ENCODE peak calls at places on chromosomes 3 and 15, in seven cellular contexts. One of them, this sample, is unnamed.

GRCh38 chr3:54073386-54073785 is 49.0 kb upstream of the CACNA2D3 start:
- DNase-seq in CD8-positive, alpha-beta T cell: no peak
- DNase-seq in retinal pigment epithelial cell: no peak
- DNase-seq in lower lobe of right lung: no peak
- DNase-seq in IMR-90: no peak
- DNase-seq in lower leg skin: no peak
- DNase-seq in K562: no peak
- DNase-seq in this sample: no peak

GRCh38 chr3:177746259-177747021 is 549.2 kb upstream of the TBL1XR1 start:
- DNase-seq in lower leg skin: no peak
- DNase-seq in retinal pigment epithelial cell: peak
- DNase-seq in CD8-positive, alpha-beta T cell: no peak
- DNase-seq in IMR-90: peak
- DNase-seq in K562: no peak
- DNase-seq in lower lobe of right lung: no peak
- DNase-seq in this sample: no peak

GRCh38 chr3:23481660-23482278 is 278.6 kb downstream of the UBE2E2 start:
- DNase-seq in CD8-positive, alpha-beta T cell: no peak
- DNase-seq in lower leg skin: no peak
- DNase-seq in K562: no peak
- DNase-seq in lower lobe of right lung: no peak
- DNase-seq in retinal pigment epithelial cell: no peak
- DNase-seq in IMR-90: no peak
- DNase-seq in this sample: no peak

GRCh38 chr15:64686130-64686735 is 89.2 kb downstream of the RBPMS2 start:
- DNase-seq in CD8-positive, alpha-beta T cell: no peak
- DNase-seq in lower leg skin: no peak
- DNase-seq in lower lobe of right lung: no peak
- DNase-seq in K562: peak
- DNase-seq in IMR-90: peak
- DNase-seq in retinal pigment epithelial cell: no peak
- DNase-seq in this sample: peak

GRCh38 chr15:98451268-98451667 is 197.1 kb upstream of the IGF1R start:
- DNase-seq in IMR-90: no peak
- DNase-seq in CD8-positive, alpha-beta T cell: no peak
- DNase-seq in lower lobe of right lung: no peak
- DNase-seq in retinal pigment epithelial cell: no peak
- DNase-seq in K562: no peak
- DNase-seq in lower leg skin: no peak
- DNase-seq in this sample: no peak

GRCh38 chr3:34067442-34068130 is 269.2 kb downstream of the PDCD6IP start:
- DNase-seq in K562: no peak
- DNase-seq in IMR-90: no peak
- DNase-seq in retinal pigment epithelial cell: no peak
- DNase-seq in lower lobe of right lung: no peak
- DNase-seq in lower leg skin: no peak
- DNase-seq in CD8-positive, alpha-beta T cell: no peak
- DNase-seq in this sample: no peak

GRCh38 chr3:27344192-27344591 is 25.0 kb downstream of the NEK10 start:
- DNase-seq in lower leg skin: no peak
- DNase-seq in lower lobe of right lung: no peak
- DNase-seq in IMR-90: no peak
- DNase-seq in CD8-positive, alpha-beta T cell: no peak
- DNase-seq in retinal pigment epithelial cell: no peak
- DNase-seq in K562: no peak
- DNase-seq in this sample: no peak

GRCh38 chr15:69997701-69998273 is 99.9 kb downstream of the TLE3 start:
- DNase-seq in retinal pigment epithelial cell: no peak
- DNase-seq in lower leg skin: peak
- DNase-seq in IMR-90: peak
- DNase-seq in lower lobe of right lung: peak
- DNase-seq in K562: no peak
- DNase-seq in CD8-positive, alpha-beta T cell: no peak
- DNase-seq in this sample: peak

GRCh38 chr3:46692566-46692983 is 904 bp downstream of the ALS2CL start:
- DNase-seq in retinal pigment epithelial cell: no peak
- DNase-seq in K562: peak
- DNase-seq in lower lobe of right lung: peak
- DNase-seq in CD8-positive, alpha-beta T cell: no peak
- DNase-seq in lower leg skin: peak
- DNase-seq in IMR-90: no peak
- DNase-seq in this sample: no peak

GRCh38 chr15:65183847-65184159 is 1.3 kb downstream of the CLPX start:
- DNase-seq in IMR-90: no peak
- DNase-seq in lower lobe of right lung: no peak
- DNase-seq in lower leg skin: no peak
- DNase-seq in CD8-positive, alpha-beta T cell: no peak
- DNase-seq in retinal pigment epithelial cell: no peak
- DNase-seq in K562: peak
- DNase-seq in this sample: no peak

GRCh38 chr3:106183762-106184391 is 315.1 kb upstream of the CBLB start:
- DNase-seq in lower lobe of right lung: no peak
- DNase-seq in retinal pigment epithelial cell: no peak
- DNase-seq in K562: no peak
- DNase-seq in IMR-90: peak
- DNase-seq in CD8-positive, alpha-beta T cell: no peak
- DNase-seq in lower leg skin: peak
- DNase-seq in this sample: peak

GRCh38 chr3:195097331-195098255 is 173.4 kb downstream of the XXYLT1 start:
- DNase-seq in retinal pigment epithelial cell: no peak
- DNase-seq in K562: no peak
- DNase-seq in CD8-positive, alpha-beta T cell: no peak
- DNase-seq in IMR-90: peak
- DNase-seq in lower leg skin: no peak
- DNase-seq in lower lobe of right lung: peak
- DNase-seq in this sample: no peak

GRCh38 chr3:55723653-55724406 is 236.7 kb upstream of the WNT5A start:
- DNase-seq in retinal pigment epithelial cell: no peak
- DNase-seq in CD8-positive, alpha-beta T cell: no peak
- DNase-seq in lower leg skin: no peak
- DNase-seq in lower lobe of right lung: no peak
- DNase-seq in K562: no peak
- DNase-seq in IMR-90: no peak
- DNase-seq in this sample: no peak

GRCh38 chr3:55725681-55726500 is 238.8 kb upstream of the WNT5A start:
- DNase-seq in CD8-positive, alpha-beta T cell: no peak
- DNase-seq in retinal pigment epithelial cell: no peak
- DNase-seq in lower leg skin: no peak
- DNase-seq in K562: no peak
- DNase-seq in lower lobe of right lung: no peak
- DNase-seq in IMR-90: peak
- DNase-seq in this sample: no peak

GRCh38 chr3:55726501-55726775 is 239.3 kb upstream of the WNT5A start:
- DNase-seq in CD8-positive, alpha-beta T cell: no peak
- DNase-seq in K562: no peak
- DNase-seq in IMR-90: no peak
- DNase-seq in lower leg skin: no peak
- DNase-seq in retinal pigment epithelial cell: no peak
- DNase-seq in lower lobe of right lung: no peak
- DNase-seq in this sample: no peak

GRCh38 chr3:55724407-55724784 is 237.3 kb upstream of the WNT5A start:
- DNase-seq in lower lobe of right lung: no peak
- DNase-seq in K562: no peak
- DNase-seq in retinal pigment epithelial cell: no peak
- DNase-seq in IMR-90: no peak
- DNase-seq in CD8-positive, alpha-beta T cell: no peak
- DNase-seq in lower leg skin: no peak
- DNase-seq in this sample: no peak

DNA sequence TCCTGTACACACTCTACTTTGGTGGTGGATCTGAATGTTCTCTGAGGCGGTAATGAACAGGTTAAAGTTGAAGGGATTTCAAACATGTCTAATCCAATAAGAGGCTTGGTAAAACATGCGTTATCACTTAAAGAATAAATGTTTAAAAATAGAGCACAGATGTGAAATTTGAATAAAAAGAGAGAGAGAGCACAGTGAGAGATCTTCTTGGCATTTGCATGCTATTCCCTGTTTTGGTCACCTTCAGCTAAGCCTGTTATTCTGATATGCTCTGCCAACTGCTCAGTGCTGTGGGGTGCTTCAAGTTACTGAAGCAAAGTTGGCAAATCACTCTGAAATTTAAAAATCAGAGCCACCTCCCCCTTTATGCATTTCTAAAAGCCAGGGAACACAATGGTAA is 237.7 kb upstream of the WNT5A start:
- DNase-seq in K562: no peak
- DNase-seq in CD8-positive, alpha-beta T cell: no peak
- DNase-seq in lower leg skin: no peak
- DNase-seq in IMR-90: no peak
- DNase-seq in lower lobe of right lung: no peak
- DNase-seq in retinal pigment epithelial cell: no peak
- DNase-seq in this sample: no peak
- H3K4me3 ChIP-seq in K562: no peak
- H3K4me3 ChIP-seq in CD8-positive, alpha-beta T cell: no peak
- H3K4me3 ChIP-seq in lower leg skin: no peak
- H3K4me3 ChIP-seq in IMR-90: no peak
- H3K4me3 ChIP-seq in lower lobe of right lung: no peak
- H3K4me3 ChIP-seq in retinal pigment epithelial cell: no peak
- H3K4me3 ChIP-seq in this sample: no peak

DNA sequence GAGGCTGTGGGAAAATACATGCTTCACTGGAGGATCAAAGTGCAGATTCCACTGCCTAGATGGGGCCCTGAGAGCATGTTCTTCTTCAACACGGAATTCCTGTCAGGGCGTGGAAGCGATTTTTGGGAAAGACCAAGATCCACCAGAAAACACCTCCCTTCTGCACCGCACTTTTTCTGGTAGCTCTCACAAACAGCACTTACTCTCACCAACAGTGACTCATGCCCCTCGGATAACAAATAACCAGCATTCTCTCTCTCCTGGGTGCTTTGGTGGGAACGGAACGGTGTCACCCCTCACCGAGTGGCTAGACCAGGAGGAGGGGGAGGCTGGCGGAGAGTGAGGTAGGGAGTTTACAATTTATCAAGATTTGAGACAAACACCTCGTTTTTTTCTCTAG is 40.1 kb downstream of the ADAMTSL3 start:
- DNase-seq in lower lobe of right lung: no peak
- DNase-seq in CD8-positive, alpha-beta T cell: no peak
- DNase-seq in retinal pigment epithelial cell: peak
- DNase-seq in K562: no peak
- DNase-seq in IMR-90: peak
- DNase-seq in lower leg skin: no peak
- DNase-seq in this sample: peak
- TF ChIP-seq CTCF in lower lobe of right lung: no peak
- TF ChIP-seq CTCF in CD8-positive, alpha-beta T cell: no peak
- TF ChIP-seq CTCF in retinal pigment epithelial cell: no peak
- TF ChIP-seq CTCF in K562: no peak
- TF ChIP-seq CTCF in IMR-90: no peak
- TF ChIP-seq CTCF in lower leg skin: no peak
- TF ChIP-seq CTCF in this sample: no peak

GRCh38 chr15:67167131-67167530 is 87.3 kb downstream of the AAGAB start:
- DNase-seq in K562: no peak
- DNase-seq in lower leg skin: no peak
- DNase-seq in lower lobe of right lung: no peak
- DNase-seq in retinal pigment epithelial cell: no peak
- DNase-seq in IMR-90: no peak
- DNase-seq in CD8-positive, alpha-beta T cell: no peak
- DNase-seq in this sample: no peak
- H3K4me3 ChIP-seq in K562: no peak
- H3K4me3 ChIP-seq in lower leg skin: no peak
- H3K4me3 ChIP-seq in lower lobe of right lung: no peak
- H3K4me3 ChIP-seq in retinal pigment epithelial cell: no peak
- H3K4me3 ChIP-seq in IMR-90: no peak
- H3K4me3 ChIP-seq in CD8-positive, alpha-beta T cell: no peak
- H3K4me3 ChIP-seq in this sample: no peak

GRCh38 chr3:43747641-43748040 is 56.9 kb downstream of the ABHD5 start:
- DNase-seq in retinal pigment epithelial cell: no peak
- DNase-seq in IMR-90: peak
- DNase-seq in lower lobe of right lung: no peak
- DNase-seq in K562: no peak
- DNase-seq in CD8-positive, alpha-beta T cell: no peak
- DNase-seq in lower leg skin: no peak
- DNase-seq in this sample: no peak

GRCh38 chr3:43748179-43748578 is 57.4 kb downstream of the ABHD5 start:
- DNase-seq in retinal pigment epithelial cell: no peak
- DNase-seq in lower leg skin: no peak
- DNase-seq in CD8-positive, alpha-beta T cell: no peak
- DNase-seq in K562: no peak
- DNase-seq in IMR-90: peak
- DNase-seq in lower lobe of right lung: no peak
- DNase-seq in this sample: peak

GRCh38 chr3:43737001-43737440 is 46.3 kb downstream of the ABHD5 start:
- DNase-seq in CD8-positive, alpha-beta T cell: no peak
- DNase-seq in lower leg skin: no peak
- DNase-seq in lower lobe of right lung: no peak
- DNase-seq in IMR-90: no peak
- DNase-seq in K562: no peak
- DNase-seq in retinal pigment epithelial cell: no peak
- DNase-seq in this sample: no peak

GRCh38 chr3:43738305-43738704 is 47.6 kb downstream of the ABHD5 start:
- DNase-seq in IMR-90: no peak
- DNase-seq in K562: no peak
- DNase-seq in lower lobe of right lung: no peak
- DNase-seq in lower leg skin: no peak
- DNase-seq in retinal pigment epithelial cell: no peak
- DNase-seq in CD8-positive, alpha-beta T cell: no peak
- DNase-seq in this sample: no peak

GRCh38 chr3:43742935-43743334 is 52.2 kb downstream of the ABHD5 start:
- DNase-seq in CD8-positive, alpha-beta T cell: no peak
- DNase-seq in K562: no peak
- DNase-seq in lower lobe of right lung: no peak
- DNase-seq in IMR-90: peak
- DNase-seq in retinal pigment epithelial cell: no peak
- DNase-seq in lower leg skin: no peak
- DNase-seq in this sample: peak
- TF ChIP-seq CTCF in CD8-positive, alpha-beta T cell: no peak
- TF ChIP-seq CTCF in K562: peak
- TF ChIP-seq CTCF in lower lobe of right lung: no peak
- TF ChIP-seq CTCF in IMR-90: peak
- TF ChIP-seq CTCF in retinal pigment epithelial cell: peak
- TF ChIP-seq CTCF in lower leg skin: no peak
- TF ChIP-seq CTCF in this sample: peak

GRCh38 chr3:71304684-71305083 is 278.8 kb downstream of the FOXP1 start:
- DNase-seq in K562: no peak
- DNase-seq in retinal pigment epithelial cell: peak
- DNase-seq in CD8-positive, alpha-beta T cell: no peak
- DNase-seq in lower leg skin: no peak
- DNase-seq in IMR-90: peak
- DNase-seq in lower lobe of right lung: no peak
- DNase-seq in this sample: peak
- H3K4me3 ChIP-seq in K562: no peak
- H3K4me3 ChIP-seq in retinal pigment epithelial cell: peak
- H3K4me3 ChIP-seq in CD8-positive, alpha-beta T cell: peak
- H3K4me3 ChIP-seq in lower leg skin: no peak
- H3K4me3 ChIP-seq in IMR-90: peak
- H3K4me3 ChIP-seq in lower lobe of right lung: peak
- H3K4me3 ChIP-seq in this sample: no peak

This sample was measured in fibroblast of pulmonary artery.